ENCODE peak calls at places on chromosomes 2 and 18, in seven cellular contexts. D is GM13976, Y is iPS-NIHi11, A is HTR-8/SVneo, S is C1 segment of cervical spinal cord, M is tibial artery, G is AG09309. C is an unnamed sample.

GRCh38 chr2:161004379-161004778 is 155.8 kb upstream of the TANK start:
- DNase-seq in M (no peak), G (no peak), Y (no peak), S (no peak), A (peak; percentile 5), D (no peak), C (no peak)

GRCh38 chr2:195657634-195658540 is 861 bp downstream of the SLC39A10 start:
- DNase-seq in A (no peak), M (peak; percentile 83), G (peak; percentile 58), S (peak; percentile 72), D (peak; percentile 42), Y (peak; percentile 41), C (peak; percentile 51)

GRCh38 chr2:233369897-233370758 is 15.8 kb downstream of the DGKD start:
- DNase-seq in Y (no peak), G (no peak), A (no peak), D (no peak), S (no peak), M (no peak), C (no peak)

GRCh38 chr2:238947920-238948710 is 100.2 kb downstream of the TWIST2 start:
- DNase-seq in Y (no peak), S (no peak), M (peak; percentile 58), D (no peak), A (peak; percentile 72), G (peak; percentile 70), C (peak; percentile 54)

GRCh38 chr2:226609361-226609760 is 190.3 kb downstream of the IRS1 start:
- DNase-seq in M (no peak), S (no peak), Y (no peak), D (no peak), A (no peak), G (peak; percentile 41), C (no peak)

GRCh38 chr2:58541511-58541910 is 300.4 kb upstream of the FANCL start:
- DNase-seq in D (no peak), M (no peak), Y (peak; percentile 17), G (no peak), A (no peak), S (peak; percentile 4), C (no peak)

GRCh38 chr2:155748126-155748525 is 584.4 kb downstream of the NR4A2 start:
- DNase-seq in S (no peak), Y (no peak), A (no peak), D (no peak), G (no peak), M (no peak), C (no peak)

GRCh38 chr2:215619022-215619958 is 183.4 kb upstream of the FN1 start:
- DNase-seq in M (no peak), S (no peak), Y (peak; percentile 53), G (no peak), A (peak; percentile 63), D (no peak), C (no peak)

GRCh38 chr2:48397846-48398245 is 132.1 kb upstream of the STON1 start:
- DNase-seq in Y (no peak), S (no peak), M (no peak), A (no peak), G (no peak), D (no peak), C (no peak)

GRCh38 chr2:42236911-42237310 is 67.8 kb downstream of the EML4 start:
- DNase-seq in A (no peak), Y (no peak), M (no peak), D (no peak), G (no peak), S (no peak), C (no peak)

GRCh38 chr2:148680462-148680861 is 35.9 kb downstream of the EPC2 start:
- DNase-seq in M (no peak), S (no peak), A (peak; percentile 18), Y (no peak), D (no peak), G (no peak), C (no peak)

GRCh38 chr2:157443090-157443489 is 799 bp downstream of the CYTIP start:
- DNase-seq in D (no peak), S (no peak), G (no peak), M (no peak), A (no peak), Y (no peak), C (no peak)

GRCh38 chr2:33412920-33413319 is 63.5 kb upstream of the RASGRP3 start:
- DNase-seq in M (no peak), S (no peak), D (peak; percentile 48), Y (peak; percentile 37), A (peak; percentile 60), G (no peak), C (no peak)

GRCh38 chr18:59911600-59911999 is 11.8 kb downstream of the PMAIP1 start:
- DNase-seq in G (no peak), Y (no peak), D (no peak), A (no peak), M (no peak), S (no peak), C (no peak)

GRCh38 chr2:112198780-112199179 is 56.1 kb downstream of the ZC3H8 start:
- DNase-seq in Y (no peak), D (no peak), S (no peak), M (no peak), A (no peak), G (peak; percentile 17), C (no peak)

GRCh38 chr18:26119246-26119645 is 14.4 kb upstream of the PSMA8 start:
- DNase-seq in Y (no peak), G (no peak), D (no peak), A (no peak), M (no peak), S (no peak), C (no peak)

GRCh38 chr2:89833780-89834117 is 1142.3 kb downstream of the RPIA start:
- DNase-seq in G (no peak), D (no peak), Y (no peak), A (no peak), M (no peak), S (no peak), C (no peak)

C was measured in psoas muscle.